ENCODE peak calls at places on chromosomes 5 and 9, in four cellular contexts. One of them, this sample, is unnamed.
A peak's percentile ranks its signal among the peaks of the same experiment; 100 is the strongest.

GRCh38 chr5:41519801-41520200 is 9.4 kb upstream of the PLCXD3 start:
- DNase-seq in kidney: no peak
- DNase-seq in trophoblast cell: no peak
- DNase-seq in cardiac muscle cell: no peak
- DNase-seq in this sample: no peak

GRCh38 chr9:132572921-132573320 is 9.5 kb upstream of the BARHL1 start:
- DNase-seq in cardiac muscle cell: peak; percentile 53
- DNase-seq in kidney: peak; percentile 41
- DNase-seq in trophoblast cell: no peak
- DNase-seq in this sample: no peak

GRCh38 chr5:142242272-142242671 is 82.5 kb downstream of the SPRY4 start:
- DNase-seq in kidney: no peak
- DNase-seq in trophoblast cell: no peak
- DNase-seq in cardiac muscle cell: no peak
- DNase-seq in this sample: no peak

GRCh38 chr5:61029456-61030162 is 84.6 kb downstream of the NDUFAF2 start:
- DNase-seq in kidney: no peak
- DNase-seq in cardiac muscle cell: no peak
- DNase-seq in trophoblast cell: no peak
- DNase-seq in this sample: no peak

GRCh38 chr9:14846871-14847311 is 63.3 kb downstream of the FREM1 start:
- DNase-seq in kidney: peak; percentile 71
- DNase-seq in trophoblast cell: peak; percentile 46
- DNase-seq in cardiac muscle cell: peak; percentile 66
- DNase-seq in this sample: peak; percentile 30

GRCh38 chr5:64690104-64690416 is 243 bp upstream of the SHISAL2B start:
- DNase-seq in cardiac muscle cell: no peak
- DNase-seq in kidney: no peak
- DNase-seq in trophoblast cell: no peak
- DNase-seq in this sample: no peak

GRCh38 chr5:62044989-62045388 is 261.0 kb upstream of the KIF2A start:
- DNase-seq in cardiac muscle cell: no peak
- DNase-seq in kidney: no peak
- DNase-seq in trophoblast cell: no peak
- DNase-seq in this sample: no peak

GRCh38 chr9:76085596-76085995 is 195.1 kb downstream of the PCSK5 start:
- DNase-seq in trophoblast cell: no peak
- DNase-seq in kidney: no peak
- DNase-seq in cardiac muscle cell: no peak
- DNase-seq in this sample: no peak

GRCh38 chr5:109865636-109866035 is 175.9 kb downstream of the MAN2A1 start:
- DNase-seq in trophoblast cell: peak; percentile 46
- DNase-seq in kidney: no peak
- DNase-seq in cardiac muscle cell: no peak
- DNase-seq in this sample: no peak

GRCh38 chr9:126860077-126860756 is at the start of gene ZBTB34:
- DNase-seq in cardiac muscle cell: peak; percentile 84
- DNase-seq in kidney: peak; percentile 91
- DNase-seq in trophoblast cell: peak; percentile 34
- DNase-seq in this sample: peak; percentile 92

GRCh38 chr5:131610198-131611063 is 24.6 kb downstream of the RAPGEF6 start:
- DNase-seq in cardiac muscle cell: peak; percentile 13
- DNase-seq in kidney: no peak
- DNase-seq in trophoblast cell: peak; percentile 36
- DNase-seq in this sample: no peak

GRCh38 chr5:18394154-18394804 is 760.0 kb downstream of the TAF11L14 start:
- DNase-seq in cardiac muscle cell: peak; percentile 77
- DNase-seq in trophoblast cell: peak; percentile 81
- DNase-seq in kidney: no peak
- DNase-seq in this sample: no peak

GRCh38 chr5:56481147-56481997 is 248.2 kb upstream of the ANKRD55 start:
- DNase-seq in trophoblast cell: peak; percentile 18
- DNase-seq in kidney: peak; percentile 80
- DNase-seq in cardiac muscle cell: no peak
- DNase-seq in this sample: peak; percentile 33

GRCh38 chr5:10354048-10354872 is 765 bp downstream of the MARCHF6 start:
- DNase-seq in trophoblast cell: peak; percentile 53
- DNase-seq in cardiac muscle cell: peak; percentile 75
- DNase-seq in kidney: no peak
- DNase-seq in this sample: peak; percentile 69

GRCh38 chr9:129555512-129556203 is 65.2 kb downstream of the C9orf50 start:
- DNase-seq in cardiac muscle cell: no peak
- DNase-seq in kidney: peak; percentile 67
- DNase-seq in trophoblast cell: no peak
- DNase-seq in this sample: no peak

DNA sequence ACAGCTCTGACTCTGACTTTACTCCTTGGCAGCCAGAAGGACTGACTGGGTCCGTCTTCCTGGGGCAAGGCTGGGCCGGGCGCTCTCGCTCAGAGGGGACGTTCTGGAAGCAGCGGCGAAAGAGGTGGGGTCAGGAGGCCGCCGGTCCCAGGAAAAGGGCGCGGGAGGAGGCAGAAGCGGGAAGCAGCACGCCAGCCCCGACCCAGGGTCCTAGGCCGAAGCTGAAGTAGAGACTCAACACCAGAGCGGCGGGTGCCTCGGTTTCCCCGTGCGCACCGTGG is 1.5 kb downstream of the SHB start:
- DNase-seq in trophoblast cell: no peak
- DNase-seq in cardiac muscle cell: peak; percentile 25
- DNase-seq in kidney: peak; percentile 83
- DNase-seq in this sample: no peak
- H3K4me3 ChIP-seq in trophoblast cell: peak overlapping the region; percentile 94
- H3K4me3 ChIP-seq in cardiac muscle cell: peak overlapping the region; percentile 97
- H3K4me3 ChIP-seq in kidney: peak overlapping the region; percentile 89
- H3K4me3 ChIP-seq in this sample: peak overlapping the region; percentile 54

GRCh38 chr9:135501261-135502167 is 1.0 kb downstream of the MRPS2 start:
- DNase-seq in kidney: peak; percentile 69
- DNase-seq in cardiac muscle cell: no peak
- DNase-seq in trophoblast cell: no peak
- DNase-seq in this sample: no peak
- H3K27ac ChIP-seq in kidney: no peak overlapping the region
- H3K27ac ChIP-seq in cardiac muscle cell: peak overlapping the region; percentile 78
- H3K27ac ChIP-seq in trophoblast cell: no peak overlapping the region
- H3K27ac ChIP-seq in this sample: peak overlapping the region; percentile 77

DNA sequence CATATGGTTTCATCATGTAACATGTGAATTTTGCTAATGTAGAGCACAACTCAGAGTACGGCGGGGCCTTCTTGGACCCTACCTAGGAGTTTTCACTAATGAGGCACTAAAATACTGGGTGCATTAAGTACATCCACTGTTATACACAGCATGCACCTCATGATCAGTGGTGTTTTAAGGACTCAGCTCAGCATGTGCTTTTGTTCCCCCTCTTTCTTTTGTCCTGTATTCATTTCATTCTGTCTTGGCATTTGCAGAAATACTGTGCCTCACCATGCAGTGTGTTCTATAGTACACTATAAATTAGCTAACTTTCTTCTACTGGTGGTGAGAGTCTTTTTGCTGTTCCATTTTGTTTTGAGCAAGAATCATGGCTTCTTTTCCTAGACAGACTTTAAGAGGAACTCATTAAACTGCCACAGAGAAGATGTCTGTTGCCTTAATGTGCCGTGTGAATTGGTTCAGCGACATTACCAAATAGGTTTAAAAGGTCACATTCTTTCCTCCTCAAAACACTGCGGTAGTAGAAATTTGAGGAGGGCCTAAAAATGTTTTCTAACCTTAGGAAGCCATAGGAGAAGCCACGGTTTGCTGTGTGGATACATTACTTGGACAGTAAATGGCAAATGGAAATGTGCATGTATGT is 276.6 kb downstream of the MAST4 start:
- DNase-seq in kidney: no peak
- DNase-seq in trophoblast cell: no peak
- DNase-seq in cardiac muscle cell: no peak
- DNase-seq in this sample: no peak
- H3K4me3 ChIP-seq in kidney: no peak overlapping the region
- H3K4me3 ChIP-seq in trophoblast cell: no peak overlapping the region
- H3K4me3 ChIP-seq in cardiac muscle cell: no peak overlapping the region
- H3K4me3 ChIP-seq in this sample: no peak overlapping the region

DNA sequence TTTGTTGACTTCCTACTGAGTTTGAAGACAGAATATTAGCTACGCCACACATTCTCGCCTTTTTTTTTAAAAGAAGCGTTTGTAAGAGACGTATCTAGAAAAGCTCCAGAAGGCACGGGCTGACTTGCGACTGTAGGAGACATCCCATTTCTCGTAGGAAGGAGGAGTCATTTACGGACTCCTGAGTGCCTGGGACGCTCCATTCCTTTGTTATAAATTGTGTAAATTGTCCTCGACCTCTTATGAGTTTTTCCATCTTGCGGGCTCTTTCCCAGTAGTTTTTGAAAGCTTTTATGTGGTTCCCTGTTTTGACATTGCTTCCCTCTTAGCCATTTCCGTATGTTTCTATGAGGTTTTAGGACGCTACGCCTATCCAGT is 1.0 kb downstream of the RABL6 start:
- DNase-seq in cardiac muscle cell: peak; percentile 35
- DNase-seq in kidney: no peak
- DNase-seq in trophoblast cell: no peak
- DNase-seq in this sample: no peak
- H3K27ac ChIP-seq in cardiac muscle cell: peak overlapping the region; percentile 99
- H3K27ac ChIP-seq in kidney: no peak overlapping the region
- H3K27ac ChIP-seq in trophoblast cell: no peak overlapping the region
- H3K27ac ChIP-seq in this sample: peak overlapping the region; percentile 71

DNA sequence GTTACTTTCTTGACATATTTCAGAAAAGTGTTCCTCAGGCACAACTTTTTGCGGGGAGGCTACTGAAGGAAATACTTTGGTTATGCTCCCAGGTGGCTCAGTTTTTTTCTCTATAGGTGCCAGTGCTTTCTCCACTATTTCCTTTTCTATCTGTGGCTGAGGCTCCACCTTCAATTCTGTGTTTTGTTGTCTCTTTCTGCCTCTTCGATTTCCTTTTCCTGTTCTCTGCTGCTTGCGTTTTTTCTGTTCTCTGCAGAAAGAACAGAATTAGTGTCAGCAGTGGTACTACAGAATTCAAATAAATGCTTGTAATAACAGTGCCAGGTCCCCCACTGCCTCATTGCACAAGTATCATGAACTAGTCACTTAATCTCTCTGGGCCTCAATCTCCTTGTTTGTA is 7.0 kb downstream of the HEMGN start:
- DNase-seq in cardiac muscle cell: no peak
- DNase-seq in trophoblast cell: no peak
- DNase-seq in kidney: no peak
- DNase-seq in this sample: peak; percentile 51
- H3K4me3 ChIP-seq in cardiac muscle cell: no peak overlapping the region
- H3K4me3 ChIP-seq in trophoblast cell: no peak overlapping the region
- H3K4me3 ChIP-seq in kidney: no peak overlapping the region
- H3K4me3 ChIP-seq in this sample: peak overlapping the region; percentile 8

DNA sequence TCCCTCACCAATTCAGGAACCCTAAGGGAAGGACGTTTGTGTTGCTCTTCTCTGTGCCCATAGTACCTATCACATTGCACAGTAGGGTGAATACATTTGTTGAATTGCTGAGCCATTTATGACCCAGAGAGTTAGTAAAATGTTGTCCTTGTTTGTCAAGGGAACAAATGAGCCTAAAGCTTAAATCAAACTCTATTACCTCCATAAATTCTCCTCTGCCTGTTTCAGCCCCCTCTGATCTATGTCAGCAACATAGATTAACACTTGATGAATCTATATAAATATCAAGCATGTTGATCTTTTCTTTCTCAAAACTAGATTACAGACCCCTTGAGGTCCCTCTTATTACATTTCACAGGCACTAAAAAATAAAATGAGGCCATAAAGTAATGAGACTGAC is 7.1 kb downstream of the SLC1A1 start:
- DNase-seq in trophoblast cell: no peak
- DNase-seq in kidney: no peak
- DNase-seq in cardiac muscle cell: no peak
- DNase-seq in this sample: no peak
- H3K27ac ChIP-seq in trophoblast cell: no peak overlapping the region
- H3K27ac ChIP-seq in kidney: no peak overlapping the region
- H3K27ac ChIP-seq in cardiac muscle cell: no peak overlapping the region
- H3K27ac ChIP-seq in this sample: no peak overlapping the region

DNA sequence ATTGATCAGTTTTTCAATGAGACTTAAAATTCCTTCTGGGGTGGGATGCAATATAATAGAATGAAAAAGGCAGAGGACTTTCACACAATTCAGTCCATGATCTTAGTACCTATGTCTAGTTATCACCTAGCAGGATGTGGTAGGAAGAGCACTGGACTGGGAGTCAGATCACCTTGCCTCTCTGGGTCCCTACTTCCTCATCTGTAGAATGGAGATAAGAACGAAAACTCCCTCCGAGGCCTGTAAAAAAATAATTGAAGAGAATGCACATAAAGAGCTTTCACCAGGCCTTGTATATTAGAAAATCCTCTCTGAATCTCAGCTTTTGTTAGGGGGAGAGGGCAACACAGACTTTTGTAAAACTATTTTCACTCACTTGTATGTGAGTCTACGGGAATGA is 681 bp upstream of the TMEFF1 start:
- DNase-seq in kidney: no peak
- DNase-seq in trophoblast cell: no peak
- DNase-seq in cardiac muscle cell: no peak
- DNase-seq in this sample: no peak
- H3K4me3 ChIP-seq in kidney: peak overlapping the region; percentile 41
- H3K4me3 ChIP-seq in trophoblast cell: no peak overlapping the region
- H3K4me3 ChIP-seq in cardiac muscle cell: peak overlapping the region; percentile 91
- H3K4me3 ChIP-seq in this sample: no peak overlapping the region

GRCh38 chr5:150510460-150511263 is 2.7 kb downstream of the NDST1 start:
- DNase-seq in cardiac muscle cell: no peak
- DNase-seq in trophoblast cell: no peak
- DNase-seq in kidney: no peak
- DNase-seq in this sample: no peak

GRCh38 chr5:150512368-150512747 is 4.4 kb downstream of the NDST1 start:
- DNase-seq in cardiac muscle cell: no peak
- DNase-seq in trophoblast cell: no peak
- DNase-seq in kidney: no peak
- DNase-seq in this sample: no peak

GRCh38 chr5:150513375-150514309 is 5.7 kb downstream of the NDST1 start:
- DNase-seq in trophoblast cell: no peak
- DNase-seq in cardiac muscle cell: no peak
- DNase-seq in kidney: no peak
- DNase-seq in this sample: no peak

GRCh38 chr5:150509992-150510391 is 2.1 kb downstream of the NDST1 start:
- DNase-seq in trophoblast cell: no peak
- DNase-seq in kidney: no peak
- DNase-seq in cardiac muscle cell: no peak
- DNase-seq in this sample: no peak

DNA sequence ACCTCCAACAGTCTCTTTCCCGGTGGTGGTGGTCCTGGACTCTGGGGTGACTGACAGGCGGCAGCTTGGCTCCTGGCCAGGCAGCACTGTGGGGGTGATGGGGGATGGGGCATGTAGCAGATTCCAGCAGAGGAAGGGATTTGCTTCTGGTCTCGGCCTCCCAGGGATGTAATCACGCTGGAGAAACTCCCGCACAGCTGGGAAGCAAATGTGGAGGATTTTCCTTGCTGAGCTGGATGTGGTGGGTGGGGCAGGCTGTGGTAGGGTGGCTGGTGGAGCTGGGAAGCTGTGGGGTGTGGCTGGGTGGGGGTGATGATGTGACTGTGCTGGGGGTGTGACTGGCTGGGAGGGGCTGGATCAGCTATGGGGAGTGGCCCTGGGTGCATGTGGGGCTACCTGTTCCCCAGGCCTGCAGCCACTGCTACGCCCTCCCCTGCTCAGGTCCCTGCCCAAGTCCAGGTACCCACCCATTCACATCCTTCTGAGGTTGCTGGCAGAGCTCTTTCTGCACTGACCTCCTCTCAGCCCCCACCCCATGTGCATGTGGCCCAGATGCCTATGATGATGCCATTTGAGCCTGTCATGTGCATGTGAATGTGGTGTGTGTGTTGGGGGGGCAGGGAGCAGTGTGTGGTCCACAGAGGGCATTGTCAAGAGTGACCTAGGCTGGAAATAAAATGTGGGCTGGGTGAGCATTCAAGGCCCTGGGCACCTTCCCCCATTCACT is 3.9 kb downstream of the NDST1 start:
- DNase-seq in trophoblast cell: no peak
- DNase-seq in kidney: no peak
- DNase-seq in cardiac muscle cell: peak; percentile 77
- DNase-seq in this sample: no peak
- H3K27ac ChIP-seq in trophoblast cell: no peak overlapping the region
- H3K27ac ChIP-seq in kidney: peak overlapping the region; percentile 73
- H3K27ac ChIP-seq in cardiac muscle cell: peak overlapping the region; percentile 83
- H3K27ac ChIP-seq in this sample: no peak overlapping the region

GRCh38 chr9:101087426-101087825 is 58.9 kb downstream of the PLPPR1 start:
- DNase-seq in kidney: no peak
- DNase-seq in trophoblast cell: no peak
- DNase-seq in cardiac muscle cell: no peak
- DNase-seq in this sample: no peak
- H3K4me3 ChIP-seq in kidney: no peak overlapping the region
- H3K4me3 ChIP-seq in trophoblast cell: no peak overlapping the region
- H3K4me3 ChIP-seq in cardiac muscle cell: no peak overlapping the region
- H3K4me3 ChIP-seq in this sample: no peak overlapping the region